ENCODE peak calls at places on chromosomes 12 and 14, in five cellular contexts. One of them, this sample, is unnamed.

GRCh38 chr12:75842119-75842518 is 189.5 kb downstream of the PHLDA1 start:
- ATAC-seq in activated B cell treated with CpG ODN at 0.5 μM for 24 hours: no peak
- ATAC-seq in IMR-90: no peak
- ATAC-seq in activated naive CD8-positive, alpha-beta T cell treated with anti-CD3 and anti-CD28 coated beads, Interleukin-2, amount 50 U/mL, for 24 hours: no peak
- ATAC-seq in heart left ventricle: no peak
- ATAC-seq in this sample: no peak

GRCh38 chr12:47709277-47710048 is 3.6 kb upstream of the RPAP3 start:
- ATAC-seq in activated B cell treated with CpG ODN at 0.5 μM for 24 hours: peak
- ATAC-seq in IMR-90: no peak
- ATAC-seq in activated naive CD8-positive, alpha-beta T cell treated with anti-CD3 and anti-CD28 coated beads, Interleukin-2, amount 50 U/mL, for 24 hours: no peak
- ATAC-seq in heart left ventricle: no peak
- ATAC-seq in this sample: peak

GRCh38 chr14:53683229-53683628 is 273.4 kb downstream of the BMP4 start:
- ATAC-seq in activated B cell treated with CpG ODN at 0.5 μM for 24 hours: no peak
- ATAC-seq in IMR-90: no peak
- ATAC-seq in activated naive CD8-positive, alpha-beta T cell treated with anti-CD3 and anti-CD28 coated beads, Interleukin-2, amount 50 U/mL, for 24 hours: no peak
- ATAC-seq in heart left ventricle: no peak
- ATAC-seq in this sample: no peak

GRCh38 chr14:32403688-32404087 is 74.6 kb downstream of the AKAP6 start:
- ATAC-seq in activated B cell treated with CpG ODN at 0.5 μM for 24 hours: no peak
- ATAC-seq in IMR-90: no peak
- ATAC-seq in activated naive CD8-positive, alpha-beta T cell treated with anti-CD3 and anti-CD28 coated beads, Interleukin-2, amount 50 U/mL, for 24 hours: no peak
- ATAC-seq in heart left ventricle: no peak
- ATAC-seq in this sample: no peak

GRCh38 chr14:91187271-91187670 is 57.2 kb downstream of the GPR68 start:
- ATAC-seq in activated B cell treated with CpG ODN at 0.5 μM for 24 hours: no peak
- ATAC-seq in IMR-90: no peak
- ATAC-seq in activated naive CD8-positive, alpha-beta T cell treated with anti-CD3 and anti-CD28 coated beads, Interleukin-2, amount 50 U/mL, for 24 hours: no peak
- ATAC-seq in heart left ventricle: no peak
- ATAC-seq in this sample: no peak

GRCh38 chr12:40068416-40068815 is 37.5 kb downstream of the SLC2A13 start:
- ATAC-seq in activated B cell treated with CpG ODN at 0.5 μM for 24 hours: no peak
- ATAC-seq in IMR-90: no peak
- ATAC-seq in activated naive CD8-positive, alpha-beta T cell treated with anti-CD3 and anti-CD28 coated beads, Interleukin-2, amount 50 U/mL, for 24 hours: no peak
- ATAC-seq in heart left ventricle: no peak
- ATAC-seq in this sample: no peak

GRCh38 chr12:110012137-110012536 is 12.9 kb downstream of the ANKRD13A start:
- ATAC-seq in activated B cell treated with CpG ODN at 0.5 μM for 24 hours: peak
- ATAC-seq in IMR-90: no peak
- ATAC-seq in activated naive CD8-positive, alpha-beta T cell treated with anti-CD3 and anti-CD28 coated beads, Interleukin-2, amount 50 U/mL, for 24 hours: peak
- ATAC-seq in heart left ventricle: no peak
- ATAC-seq in this sample: peak

GRCh38 chr14:95237956-95238355 is 80.6 kb upstream of the DICER1 start:
- ATAC-seq in activated B cell treated with CpG ODN at 0.5 μM for 24 hours: no peak
- ATAC-seq in IMR-90: no peak
- ATAC-seq in activated naive CD8-positive, alpha-beta T cell treated with anti-CD3 and anti-CD28 coated beads, Interleukin-2, amount 50 U/mL, for 24 hours: no peak
- ATAC-seq in heart left ventricle: no peak
- ATAC-seq in this sample: no peak

GRCh38 chr14:94144765-94145164 is 15.4 kb upstream of the IFI27L2 start:
- ATAC-seq in activated B cell treated with CpG ODN at 0.5 μM for 24 hours: no peak
- ATAC-seq in IMR-90: no peak
- ATAC-seq in activated naive CD8-positive, alpha-beta T cell treated with anti-CD3 and anti-CD28 coated beads, Interleukin-2, amount 50 U/mL, for 24 hours: no peak
- ATAC-seq in heart left ventricle: no peak
- ATAC-seq in this sample: no peak

GRCh38 chr12:104457746-104458644 is 1.2 kb downstream of the CHST11 start:
- ATAC-seq in activated B cell treated with CpG ODN at 0.5 μM for 24 hours: peak
- ATAC-seq in IMR-90: no peak
- ATAC-seq in activated naive CD8-positive, alpha-beta T cell treated with anti-CD3 and anti-CD28 coated beads, Interleukin-2, amount 50 U/mL, for 24 hours: peak
- ATAC-seq in heart left ventricle: no peak
- ATAC-seq in this sample: peak

GRCh38 chr14:103941973-103942736 is at the start of gene RD3L:
- ATAC-seq in activated B cell treated with CpG ODN at 0.5 μM for 24 hours: no peak
- ATAC-seq in IMR-90: no peak
- ATAC-seq in activated naive CD8-positive, alpha-beta T cell treated with anti-CD3 and anti-CD28 coated beads, Interleukin-2, amount 50 U/mL, for 24 hours: no peak
- ATAC-seq in heart left ventricle: peak
- ATAC-seq in this sample: no peak

GRCh38 chr14:23438130-23438893 is 2.9 kb upstream of the MYH7 start:
- ATAC-seq in activated B cell treated with CpG ODN at 0.5 μM for 24 hours: no peak
- ATAC-seq in IMR-90: no peak
- ATAC-seq in activated naive CD8-positive, alpha-beta T cell treated with anti-CD3 and anti-CD28 coated beads, Interleukin-2, amount 50 U/mL, for 24 hours: no peak
- ATAC-seq in heart left ventricle: peak
- ATAC-seq in this sample: no peak

GRCh38 chr12:23484238-23484637 is 465.2 kb downstream of the SOX5 start:
- ATAC-seq in activated B cell treated with CpG ODN at 0.5 μM for 24 hours: no peak
- ATAC-seq in IMR-90: no peak
- ATAC-seq in activated naive CD8-positive, alpha-beta T cell treated with anti-CD3 and anti-CD28 coated beads, Interleukin-2, amount 50 U/mL, for 24 hours: no peak
- ATAC-seq in heart left ventricle: no peak
- ATAC-seq in this sample: no peak

GRCh38 chr14:69398818-69399210 is 322 bp downstream of the SLC39A9 start:
- ATAC-seq in activated B cell treated with CpG ODN at 0.5 μM for 24 hours: peak
- ATAC-seq in IMR-90: peak
- ATAC-seq in activated naive CD8-positive, alpha-beta T cell treated with anti-CD3 and anti-CD28 coated beads, Interleukin-2, amount 50 U/mL, for 24 hours: peak
- ATAC-seq in heart left ventricle: peak
- ATAC-seq in this sample: peak

GRCh38 chr14:74582910-74583581 is 29.0 kb downstream of the LTBP2 start:
- ATAC-seq in activated B cell treated with CpG ODN at 0.5 μM for 24 hours: no peak
- ATAC-seq in IMR-90: peak
- ATAC-seq in activated naive CD8-positive, alpha-beta T cell treated with anti-CD3 and anti-CD28 coated beads, Interleukin-2, amount 50 U/mL, for 24 hours: no peak
- ATAC-seq in heart left ventricle: peak
- ATAC-seq in this sample: no peak

GRCh38 chr12:107231269-107231668 is 137.9 kb upstream of the CRY1 start:
- ATAC-seq in activated B cell treated with CpG ODN at 0.5 μM for 24 hours: no peak
- ATAC-seq in IMR-90: no peak
- ATAC-seq in activated naive CD8-positive, alpha-beta T cell treated with anti-CD3 and anti-CD28 coated beads, Interleukin-2, amount 50 U/mL, for 24 hours: no peak
- ATAC-seq in heart left ventricle: no peak
- ATAC-seq in this sample: no peak

GRCh38 chr12:80862606-80863005 is 75.1 kb downstream of the LIN7A start:
- ATAC-seq in activated B cell treated with CpG ODN at 0.5 μM for 24 hours: no peak
- ATAC-seq in IMR-90: peak
- ATAC-seq in activated naive CD8-positive, alpha-beta T cell treated with anti-CD3 and anti-CD28 coated beads, Interleukin-2, amount 50 U/mL, for 24 hours: no peak
- ATAC-seq in heart left ventricle: no peak
- ATAC-seq in this sample: no peak

GRCh38 chr14:65287264-65288131 is 125.0 kb upstream of the FUT8 start:
- ATAC-seq in activated B cell treated with CpG ODN at 0.5 μM for 24 hours: peak
- ATAC-seq in IMR-90: no peak
- ATAC-seq in activated naive CD8-positive, alpha-beta T cell treated with anti-CD3 and anti-CD28 coated beads, Interleukin-2, amount 50 U/mL, for 24 hours: peak
- ATAC-seq in heart left ventricle: no peak
- ATAC-seq in this sample: peak

GRCh38 chr12:78568326-78569020 is 296.1 kb upstream of the SYT1 start:
- ATAC-seq in activated B cell treated with CpG ODN at 0.5 μM for 24 hours: no peak
- ATAC-seq in IMR-90: peak
- ATAC-seq in activated naive CD8-positive, alpha-beta T cell treated with anti-CD3 and anti-CD28 coated beads, Interleukin-2, amount 50 U/mL, for 24 hours: no peak
- ATAC-seq in heart left ventricle: no peak
- ATAC-seq in this sample: no peak

GRCh38 chr12:124404162-124404561 is 109.3 kb downstream of the RFLNA start:
- ATAC-seq in activated B cell treated with CpG ODN at 0.5 μM for 24 hours: no peak
- ATAC-seq in IMR-90: no peak
- ATAC-seq in activated naive CD8-positive, alpha-beta T cell treated with anti-CD3 and anti-CD28 coated beads, Interleukin-2, amount 50 U/mL, for 24 hours: no peak
- ATAC-seq in heart left ventricle: no peak
- ATAC-seq in this sample: no peak

This sample was measured in stimulated activated memory B cell treated with anti-CD40 and anti-IgM and Interleukin-4, amounts not matched to agents 10 μg/mL and 1 μg/mL and 100 μg/mL, for 72 hours.